ENCODE peak calls at places on chromosomes 3 and 15, in ten cellular contexts. H is ovary, W is prostate gland, F is GM12891, J is NB4, K is Peyer's patch, I is IMR-90, L is H54, U is tibial nerve, S is adrenal gland. A is an unnamed sample.

GRCh38 chr15:75237316-75237982 is 20.7 kb upstream of the GOLGA6C start:
- DNase-seq in H (no peak), W (no peak), F (peak), J (no peak), K (no peak), I (no peak), L (no peak), U (no peak), S (no peak), A (no peak)

GRCh38 chr3:196842567-196843434 is 24.9 kb upstream of the SENP5 start:
- DNase-seq in H (no peak), W (no peak), F (no peak), J (no peak), K (no peak), I (no peak), L (no peak), U (no peak), S (no peak), A (peak)

GRCh38 chr3:167973046-167973445 is 122.7 kb downstream of the GOLIM4 start:
- DNase-seq in H (no peak), W (no peak), F (no peak), J (no peak), K (no peak), I (no peak), L (no peak), U (no peak), S (no peak), A (no peak)

GRCh38 chr15:78120523-78120922 is 10.7 kb downstream of the CIB2 start:
- DNase-seq in H (no peak), W (no peak), F (no peak), J (no peak), K (no peak), I (no peak), L (no peak), U (no peak), S (no peak), A (no peak)

GRCh38 chr3:41137686-41138111 is 61.6 kb upstream of the CTNNB1 start:
- DNase-seq in H (no peak), W (no peak), F (no peak), J (no peak), K (no peak), I (no peak), L (no peak), U (no peak), S (no peak), A (no peak)

GRCh38 chr3:139353920-139354556 is 10.2 kb downstream of the MRPS22 start:
- DNase-seq in H (no peak), W (no peak), F (no peak), J (peak), K (no peak), I (peak), L (peak), U (no peak), S (no peak), A (peak)

GRCh38 chr3:176584413-176585176 is 612.7 kb downstream of the TBL1XR1 start:
- DNase-seq in H (no peak), W (no peak), F (no peak), J (no peak), K (no peak), I (peak), L (no peak), U (no peak), S (no peak), A (no peak)

GRCh38 chr3:88775026-88775690 is 332.3 kb upstream of the EPHA3 start:
- DNase-seq in H (no peak), W (no peak), F (no peak), J (no peak), K (no peak), I (no peak), L (no peak), U (no peak), S (no peak), A (no peak)

GRCh38 chr15:51267714-51268105 is 70.7 kb downstream of the CYP19A1 start:
- DNase-seq in H (no peak), W (no peak), F (no peak), J (peak), K (no peak), I (no peak), L (peak), U (no peak), S (no peak), A (no peak)

GRCh38 chr3:126530171-126531050 is 6.5 kb downstream of the CHST13 start:
- DNase-seq in H (no peak), W (no peak), F (no peak), J (peak), K (no peak), I (no peak), L (no peak), U (no peak), S (no peak), A (no peak)

DNA sequence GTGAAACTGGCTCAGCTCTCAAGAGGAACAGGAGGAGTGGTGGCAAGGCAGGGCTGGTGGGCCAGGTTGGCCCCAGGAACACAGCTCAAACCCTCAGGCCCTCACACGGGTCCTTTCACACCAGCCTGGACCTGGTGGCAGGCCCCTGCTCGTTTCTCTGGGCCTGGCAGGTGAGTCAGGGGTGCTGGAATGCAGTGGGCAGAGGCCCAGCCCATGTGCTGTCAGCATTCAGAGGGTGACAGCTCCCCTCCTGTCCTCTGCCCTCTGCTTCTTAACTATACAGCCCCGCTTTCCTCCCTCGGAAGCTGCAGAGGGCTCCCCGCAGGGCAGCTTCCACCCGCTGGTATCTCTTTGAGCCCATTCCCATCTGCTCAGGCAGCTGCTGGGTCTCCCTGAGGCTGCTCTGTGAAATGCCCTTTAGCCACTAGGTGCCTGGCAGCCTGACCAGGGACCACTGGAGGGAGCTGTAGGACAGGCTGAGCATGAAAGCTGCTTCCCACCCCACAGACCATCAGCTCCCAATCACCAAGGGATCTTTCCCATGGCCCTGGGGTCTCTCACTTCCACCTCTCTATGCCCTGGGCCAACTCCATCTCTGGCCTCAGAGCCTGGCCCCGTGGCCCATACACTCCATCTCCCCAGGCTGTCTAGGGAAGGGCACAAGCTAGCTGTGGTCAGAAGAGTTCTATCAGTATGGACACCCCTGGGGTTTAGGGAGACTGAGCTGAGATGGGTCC is 24.8 kb downstream of the SHF start:
- DNase-seq in H (peak), W (peak), F (peak), J (peak), K (peak), I (peak), L (peak), U (peak), S (peak), A (peak)
- TF ChIP-seq POLR2A in H (no peak), W (no peak), F (no peak), J (no peak), K (no peak), I (peak), L (no peak), U (no peak), S (no peak), A (no peak)

GRCh38 chr3:147311716-147312115 is 94.6 kb downstream of the ZIC4 start:
- DNase-seq in H (no peak), W (no peak), F (no peak), J (no peak), K (no peak), I (peak), L (no peak), U (no peak), S (no peak), A (no peak)
- TF ChIP-seq POLR2A in H (no peak), W (no peak), F (no peak), J (no peak), K (no peak), I (no peak), L (no peak), U (no peak), S (no peak), A (no peak)

GRCh38 chr3:49015072-49015471 is 3.3 kb downstream of the DALRD3 start:
- DNase-seq in H (peak), W (no peak), F (no peak), J (no peak), K (no peak), I (no peak), L (no peak), U (no peak), S (no peak), A (no peak)
- TF ChIP-seq POLR2A in H (no peak), W (no peak), F (peak), J (no peak), K (no peak), I (no peak), L (no peak), U (no peak), S (no peak), A (no peak)

GRCh38 chr15:64989331-64990167 is at the start of gene SPG21:
- DNase-seq in H (peak), W (peak), F (peak), J (peak), K (peak), I (peak), L (peak), U (peak), S (peak), A (peak)
- TF ChIP-seq POLR2A in H (peak), W (peak), F (peak), J (peak), K (peak), I (peak), L (peak), U (peak), S (peak), A (peak)

DNA sequence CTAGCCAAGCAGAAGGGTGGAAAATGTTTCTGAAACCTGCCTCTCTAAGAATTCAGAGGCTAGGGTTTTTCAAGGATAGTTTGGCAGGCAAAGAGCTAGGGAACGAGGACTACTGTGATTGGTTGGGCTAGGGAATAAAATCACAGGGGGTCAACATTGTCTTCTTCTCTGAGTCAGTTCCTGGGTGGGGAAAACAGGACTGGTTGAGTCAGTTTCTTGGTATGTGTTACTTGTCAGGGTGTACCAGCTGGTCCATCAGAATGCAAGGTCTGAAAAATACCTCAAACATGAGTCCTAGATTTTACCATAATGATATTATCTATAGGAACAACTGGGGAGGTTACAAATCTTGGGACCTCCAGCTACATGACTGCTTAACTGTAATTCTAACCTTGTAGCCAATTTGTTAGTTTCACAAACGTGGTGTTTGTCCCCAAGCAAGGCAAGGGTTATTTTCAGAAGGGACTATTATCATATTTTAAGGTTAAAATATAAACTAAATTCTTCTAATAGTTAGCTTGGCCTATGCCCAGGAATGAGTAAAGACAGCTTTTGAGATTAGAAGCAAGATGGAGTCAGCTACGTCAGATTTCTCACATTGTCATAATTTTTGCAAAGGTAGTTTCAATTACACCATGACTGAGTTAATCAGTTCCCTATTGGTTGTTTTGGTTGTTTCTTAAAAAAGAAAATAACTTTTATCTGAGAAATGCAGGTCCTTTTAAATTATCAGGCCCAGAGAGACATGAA is 231.5 kb downstream of the ALCAM start:
- DNase-seq in H (no peak), W (no peak), F (no peak), J (no peak), K (no peak), I (peak), L (peak), U (no peak), S (no peak), A (no peak)
- TF ChIP-seq POLR2A in H (no peak), W (no peak), F (no peak), J (no peak), K (no peak), I (no peak), L (no peak), U (no peak), S (no peak), A (no peak)

DNA sequence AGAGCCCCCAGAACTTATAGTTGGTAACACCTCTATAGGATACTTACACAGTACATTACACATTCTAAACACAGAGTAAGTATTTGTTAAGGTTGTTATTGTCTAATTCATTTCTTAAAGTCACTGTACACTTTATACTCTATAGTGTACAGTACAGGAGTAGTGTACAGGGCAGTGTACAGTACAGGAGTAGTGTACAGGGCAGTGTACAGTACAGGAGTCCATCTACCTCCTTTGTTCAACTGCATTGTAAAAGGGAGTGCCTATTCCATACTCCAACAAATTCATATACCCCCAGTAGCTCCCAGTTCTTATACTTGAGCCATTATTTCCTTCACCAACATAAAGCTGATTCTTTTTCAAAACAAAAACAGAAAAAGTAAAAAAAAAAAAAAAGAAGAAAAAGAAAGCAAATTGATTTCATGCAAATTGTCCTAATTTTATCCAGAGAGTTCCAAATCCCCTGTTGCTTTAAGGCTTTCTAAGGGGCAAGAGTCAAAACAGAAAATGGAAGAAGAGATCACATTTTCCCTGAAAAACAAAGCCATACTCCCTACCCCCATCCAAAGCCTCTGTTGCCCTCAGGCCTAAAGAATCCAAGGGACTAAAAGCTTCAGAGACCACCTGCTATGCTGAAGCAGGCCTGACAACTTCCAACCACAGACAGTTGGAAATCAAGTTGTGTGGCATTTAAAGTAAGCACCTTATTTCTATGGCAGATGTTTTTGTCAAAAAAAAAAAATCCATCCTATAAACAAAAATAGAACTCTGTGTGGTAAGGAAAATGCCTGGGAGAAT is 125.6 kb downstream of the PLCH1 start:
- DNase-seq in H (no peak), W (no peak), F (no peak), J (no peak), K (no peak), I (no peak), L (no peak), U (no peak), S (no peak), A (no peak)
- TF ChIP-seq POLR2A in H (no peak), W (no peak), F (no peak), J (no peak), K (no peak), I (no peak), L (no peak), U (no peak), S (no peak), A (no peak)